ENCODE peak calls at places on chromosomes 12 and 14, in eight cellular contexts. K is A549, S is heart left ventricle, X is HCT116, I is HepG2, V is right lobe of liver, G is upper lobe of left lung, C is IMR-90. Y is an unnamed sample.

GRCh38 chr14:21675566-21675965 is 1.9 kb upstream of the OR4E1 start:
- ATAC-seq in K (no peak), S (no peak), X (no peak), I (no peak), V (no peak), G (no peak), C (no peak), Y (no peak)

GRCh38 chr12:63068857-63069442 is 82.1 kb downstream of the AVPR1A start:
- ATAC-seq in K (peak; percentile 63), S (no peak), X (peak; percentile 71), I (no peak), V (peak; percentile 64), G (no peak), C (peak; percentile 67), Y (no peak)

GRCh38 chr12:121626853-121627623 is 708 bp downstream of the ORAI1 start:
- ATAC-seq in K (peak; percentile 78), S (peak; percentile 44), X (peak; percentile 45), I (peak; percentile 66), V (peak; percentile 46), G (peak; percentile 71), C (peak; percentile 73), Y (peak; percentile 62)

GRCh38 chr14:99432491-99432890 is 48.2 kb downstream of the SETD3 start:
- ATAC-seq in K (no peak), S (no peak), X (no peak), I (no peak), V (no peak), G (no peak), C (no peak), Y (no peak)

GRCh38 chr12:46824709-46825108 is 1.1 kb downstream of the SLC38A4 start:
- ATAC-seq in K (no peak), S (no peak), X (no peak), I (no peak), V (no peak), G (no peak), C (no peak), Y (no peak)

GRCh38 chr12:116459011-116459410 is 100.2 kb upstream of the MAP1LC3B2 start:
- ATAC-seq in K (no peak), S (no peak), X (no peak), I (no peak), V (no peak), G (no peak), C (no peak), Y (no peak)

GRCh38 chr12:100632445-100632892 is 59.0 kb downstream of the GAS2L3 start:
- ATAC-seq in K (no peak), S (no peak), X (no peak), I (peak; percentile 77), V (peak; percentile 52), G (no peak), C (no peak), Y (no peak)

GRCh38 chr14:79476133-79476532 is 735.2 kb downstream of the DIO2 start:
- ATAC-seq in K (no peak), S (no peak), X (no peak), I (no peak), V (no peak), G (no peak), C (no peak), Y (no peak)

GRCh38 chr12:111995782-111996480 is 17.0 kb downstream of the TMEM116 start:
- ATAC-seq in K (no peak), S (no peak), X (no peak), I (no peak), V (no peak), G (no peak), C (no peak), Y (no peak)

GRCh38 chr12:93062100-93062419 is 133.0 kb upstream of the EEA1 start:
- ATAC-seq in K (no peak), S (peak; percentile 1), X (no peak), I (no peak), V (no peak), G (no peak), C (no peak), Y (no peak)

GRCh38 chr12:93061414-93062099 is 132.5 kb upstream of the EEA1 start:
- ATAC-seq in K (no peak), S (peak; percentile 88), X (no peak), I (no peak), V (no peak), G (peak; percentile 12), C (no peak), Y (peak; percentile 60)

GRCh38 chr12:93060071-93060665 is 131.1 kb upstream of the EEA1 start:
- ATAC-seq in K (no peak), S (no peak), X (no peak), I (no peak), V (peak; percentile 34), G (no peak), C (no peak), Y (no peak)

GRCh38 chr12:93059288-93059687 is 130.2 kb upstream of the EEA1 start:
- ATAC-seq in K (no peak), S (no peak), X (no peak), I (no peak), V (no peak), G (no peak), C (no peak), Y (no peak)

GRCh38 chr12:93060666-93061413 is 131.7 kb upstream of the EEA1 start:
- ATAC-seq in K (no peak), S (peak; percentile 75), X (no peak), I (peak; percentile 41), V (no peak), G (peak; percentile 55), C (peak; percentile 46), Y (peak; percentile 30)
- H3K4me3 ChIP-seq in K (no peak overlapping the region), S (no peak overlapping the region), X (no peak overlapping the region), I (no peak overlapping the region), V (no peak overlapping the region), G (no peak overlapping the region), C (no peak overlapping the region), Y (no peak overlapping the region)

GRCh38 chr14:53109028-53109687 is 44.0 kb downstream of the DDHD1 start:
- ATAC-seq in K (no peak), S (peak; percentile 39), X (no peak), I (no peak), V (peak; percentile 65), G (peak; percentile 68), C (no peak), Y (no peak)
- TF ChIP-seq POLR2A in K (no peak), S (no peak), X (no peak), I (no peak), V (no peak), G (no peak), C (no peak), Y (no peak)

GRCh38 chr12:57521475-57522018 is 1.1 kb upstream of the MBD6 start:
- ATAC-seq in K (no peak), S (peak; percentile 18), X (no peak), I (peak; percentile 48), V (no peak), G (no peak), C (no peak), Y (no peak)
- H3K4me1 ChIP-seq in K (peaks cover 61% of the 10 kb centered on the region), S (peaks cover 48% of the 10 kb centered on the region), X (peaks cover 56% of the 10 kb centered on the region), I (peaks cover 48% of the 10 kb centered on the region), V (no peaks in the 10 kb centered on the region), G (peaks cover 55% of the 10 kb centered on the region), C (peaks cover 22% of the 10 kb centered on the region), Y (peaks cover 5% of the 10 kb centered on the region)

GRCh38 chr12:125072496-125072895 is 7.3 kb downstream of the AACS start:
- ATAC-seq in K (no peak), S (no peak), X (no peak), I (no peak), V (no peak), G (no peak), C (no peak), Y (no peak)
- H3K4me3 ChIP-seq in K (no peak overlapping the region), S (no peak overlapping the region), X (no peak overlapping the region), I (no peak overlapping the region), V (no peak overlapping the region), G (no peak overlapping the region), C (no peak overlapping the region), Y (no peak overlapping the region)

GRCh38 chr14:69616408-69616773 is 5.0 kb downstream of the SUSD6 start:
- ATAC-seq in K (no peak), S (no peak), X (no peak), I (no peak), V (no peak), G (no peak), C (no peak), Y (no peak)

GRCh38 chr14:69613312-69614073 is 2.1 kb downstream of the SUSD6 start:
- ATAC-seq in K (no peak), S (no peak), X (no peak), I (no peak), V (no peak), G (no peak), C (no peak), Y (no peak)

GRCh38 chr14:69617796-69618195 is 6.4 kb downstream of the SUSD6 start:
- ATAC-seq in K (no peak), S (no peak), X (no peak), I (no peak), V (no peak), G (no peak), C (no peak), Y (no peak)

GRCh38 chr14:69614592-69614991 is 3.2 kb downstream of the SUSD6 start:
- ATAC-seq in K (no peak), S (peak; percentile 12), X (no peak), I (no peak), V (no peak), G (peak; percentile 49), C (no peak), Y (no peak)

DNA sequence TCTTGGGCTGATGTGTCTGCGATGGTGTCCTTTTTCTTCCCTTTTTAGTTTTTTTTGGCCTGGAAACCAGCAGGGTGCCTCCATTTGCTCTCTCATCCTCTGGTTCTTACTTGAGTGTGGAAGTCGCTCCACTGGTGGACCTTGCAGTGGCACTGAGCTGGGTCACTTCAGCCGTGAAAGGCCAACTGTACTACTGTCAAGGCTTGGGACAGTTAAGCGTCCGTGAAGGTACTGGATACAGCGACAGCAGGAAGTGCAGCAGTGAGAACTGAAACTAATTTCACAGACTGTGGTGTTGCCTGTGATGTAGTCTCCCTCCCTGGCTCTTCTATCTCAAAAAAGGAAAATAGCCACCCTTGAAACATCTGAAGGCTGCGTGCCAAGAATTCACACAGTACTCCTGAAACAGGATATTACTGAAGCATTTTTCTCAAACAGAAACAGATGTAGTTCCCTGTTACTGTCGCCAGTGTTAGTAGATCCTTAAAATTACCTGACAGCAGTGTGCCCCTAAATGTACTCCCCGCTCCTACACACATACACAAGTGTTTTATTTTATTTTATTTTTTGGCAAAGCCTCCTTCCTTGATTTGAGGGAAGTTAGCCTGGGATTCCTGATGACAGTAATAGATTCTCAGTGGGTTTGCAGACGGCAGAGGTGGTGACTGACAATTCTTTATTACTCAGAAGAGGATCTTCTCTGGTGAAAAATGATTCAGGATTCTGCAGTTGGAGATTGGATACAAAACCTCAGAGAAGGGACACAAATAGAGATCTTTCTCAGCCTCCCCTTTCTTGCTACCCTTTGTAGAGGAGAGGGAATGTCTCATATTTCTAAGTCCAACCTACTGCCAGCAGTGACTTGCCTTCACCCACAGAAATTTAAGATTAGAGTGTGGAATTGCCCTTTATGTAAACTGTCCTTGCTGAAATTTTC is 4.3 kb downstream of the SUSD6 start:
- ATAC-seq in K (no peak), S (peak; percentile 65), X (no peak), I (no peak), V (peak; percentile 46), G (peak; percentile 60), C (peak; percentile 9), Y (peak; percentile 8)
- TF ChIP-seq POLR2A in K (no peak), S (no peak), X (no peak), I (no peak), V (no peak), G (no peak), C (no peak), Y (no peak)

GRCh38 chr12:75660805-75661404 is 149.5 kb upstream of the KRR1 start:
- ATAC-seq in K (peak; percentile 73), S (no peak), X (peak; percentile 20), I (no peak), V (no peak), G (no peak), C (no peak), Y (no peak)
- H3K4me1 ChIP-seq in K (peaks cover 54% of the 10 kb centered on the region), S (peaks cover 6% of the 10 kb centered on the region), X (peaks cover 97% of the 10 kb centered on the region), I (peaks cover 16% of the 10 kb centered on the region), V (no peaks in the 10 kb centered on the region), G (no peaks in the 10 kb centered on the region), C (peaks cover 27% of the 10 kb centered on the region), Y (no peaks in the 10 kb centered on the region)